ENCODE peak calls at places on chromosomes 3 and 15, in six cellular contexts. E is GM13976; C is 8988T; N is head of caudate nucleus; L is stimulated activated effector memory CD8-positive, alpha-beta T cell treated with anti-CD3 and anti-CD28 coated beads, Interleukin-12 subunit alpha, Interleukin-12 subunit beta, amount 100 ng/mL, for 72 hours; I is amniotic stem cell. X is an unnamed sample.

GRCh38 chr3:79032686-79033318 is 735.0 kb downstream of the ROBO1 start:
- DNase-seq in E (no peak), C (no peak), N (peak; percentile 26), L (no peak), I (no peak), X (peak; percentile 20)

GRCh38 chr3:143127801-143128200 is 8.2 kb downstream of the CHST2 start:
- DNase-seq in E (no peak), C (no peak), N (no peak), L (no peak), I (no peak), X (no peak)

GRCh38 chr3:57544181-57545125 is at the start of gene DNAH12:
- DNase-seq in E (peak; percentile 51), C (no peak), N (peak; percentile 29), L (no peak), I (no peak), X (no peak)

GRCh38 chr15:75200765-75201608 is 695 bp upstream of the C15orf39 start:
- DNase-seq in E (peak; percentile 76), C (no peak), N (no peak), L (no peak), I (no peak), X (peak; percentile 92)

GRCh38 chr3:178193846-178194245 is 342.4 kb upstream of the KCNMB2 start:
- DNase-seq in E (no peak), C (no peak), N (no peak), L (no peak), I (no peak), X (no peak)

GRCh38 chr15:101244039-101244781 is 7.6 kb downstream of the CHSY1 start:
- DNase-seq in E (no peak), C (no peak), N (no peak), L (no peak), I (no peak), X (no peak)

GRCh38 chr3:152047465-152047864 is 174.0 kb downstream of the SUCNR1 start:
- DNase-seq in E (no peak), C (no peak), N (no peak), L (no peak), I (no peak), X (peak; percentile 4)

GRCh38 chr3:112763258-112763657 is 83.4 kb downstream of the CD200R1L start:
- DNase-seq in E (no peak), C (no peak), N (no peak), L (no peak), I (no peak), X (no peak)

GRCh38 chr3:30952786-30953185 is 58.3 kb upstream of the GADL1 start:
- DNase-seq in E (no peak), C (no peak), N (no peak), L (no peak), I (no peak), X (no peak)